ENCODE peak calls at places on chromosome 21, in six cellular contexts. F is tibial nerve, N is GM06990, H is HCT116, K is astrocyte of the spinal cord, G is epithelial cell of esophagus. I is an unnamed sample.

GRCh38 chr21:39004776-39005605 is 178.3 kb downstream of the PSMG1 start:
- DNase-seq in F (no peak), N (no peak), H (no peak), K (no peak), G (no peak), I (no peak)

GRCh38 chr21:38669186-38669585 is 136.5 kb upstream of the ETS2 start:
- DNase-seq in F (no peak), N (no peak), H (no peak), K (peak; percentile 41), G (peak; percentile 65), I (no peak)

GRCh38 chr21:27505516-27505915 is 538.6 kb upstream of the ADAMTS5 start:
- DNase-seq in F (no peak), N (no peak), H (no peak), K (peak; percentile 78), G (no peak), I (no peak)

GRCh38 chr21:28431022-28431421 is 561.7 kb downstream of the LTN1 start:
- DNase-seq in F (no peak), N (no peak), H (no peak), K (no peak), G (no peak), I (no peak)

GRCh38 chr21:38849776-38850175 is 44.0 kb downstream of the ETS2 start:
- DNase-seq in F (no peak), N (no peak), H (no peak), K (no peak), G (no peak), I (no peak)

GRCh38 chr21:21096956-21097355 is 98.7 kb downstream of the NCAM2 start:
- DNase-seq in F (no peak), N (no peak), H (no peak), K (no peak), G (no peak), I (no peak)

GRCh38 chr21:37077403-37077802 is 4.3 kb downstream of the TTC3 start:
- DNase-seq in F (no peak), N (no peak), H (no peak), K (no peak), G (no peak), I (no peak)

GRCh38 chr21:26453258-26453657 is 119.8 kb downstream of the CYYR1 start:
- DNase-seq in F (no peak), N (no peak), H (no peak), K (no peak), G (no peak), I (no peak)

GRCh38 chr21:17585875-17586450 is 26.7 kb downstream of the BTG3 start:
- DNase-seq in F (peak; percentile 42), N (no peak), H (peak; percentile 42), K (peak; percentile 67), G (peak; percentile 57), I (no peak)

GRCh38 chr21:38144193-38144592 is 112.6 kb upstream of the KCNJ15 start:
- DNase-seq in F (no peak), N (no peak), H (no peak), K (no peak), G (no peak), I (no peak)

GRCh38 chr21:43884012-43884860 is 19.2 kb downstream of the AGPAT3 start:
- DNase-seq in F (no peak), N (peak; percentile 36), H (peak; percentile 83), K (peak; percentile 22), G (peak; percentile 59), I (no peak)

GRCh38 chr21:31255846-31256395 is 88.1 kb downstream of the TIAM1 start:
- DNase-seq in F (no peak), N (no peak), H (no peak), K (no peak), G (no peak), I (no peak)

GRCh38 chr21:33229099-33229775 is 501 bp upstream of the IFNAR2 start:
- DNase-seq in F (no peak), N (no peak), H (no peak), K (no peak), G (no peak), I (no peak)

GRCh38 chr21:21434944-21435343 is 436.7 kb downstream of the NCAM2 start:
- DNase-seq in F (no peak), N (no peak), H (no peak), K (no peak), G (no peak), I (no peak)

GRCh38 chr21:18951291-18952038 is 547.9 kb upstream of the TMPRSS15 start:
- DNase-seq in F (no peak), N (no peak), H (no peak), K (peak; percentile 12), G (no peak), I (no peak)

GRCh38 chr21:36630485-36631206 is 68.3 kb upstream of the SIM2 start:
- DNase-seq in F (peak; percentile 22), N (peak; percentile 18), H (peak; percentile 32), K (peak; percentile 22), G (peak; percentile 61), I (peak; percentile 22)

GRCh38 chr21:36125513-36126121 is 9.3 kb upstream of the CBR3 start:
- DNase-seq in F (peak; percentile 69), N (no peak), H (no peak), K (peak; percentile 62), G (peak; percentile 73), I (no peak)

DNA sequence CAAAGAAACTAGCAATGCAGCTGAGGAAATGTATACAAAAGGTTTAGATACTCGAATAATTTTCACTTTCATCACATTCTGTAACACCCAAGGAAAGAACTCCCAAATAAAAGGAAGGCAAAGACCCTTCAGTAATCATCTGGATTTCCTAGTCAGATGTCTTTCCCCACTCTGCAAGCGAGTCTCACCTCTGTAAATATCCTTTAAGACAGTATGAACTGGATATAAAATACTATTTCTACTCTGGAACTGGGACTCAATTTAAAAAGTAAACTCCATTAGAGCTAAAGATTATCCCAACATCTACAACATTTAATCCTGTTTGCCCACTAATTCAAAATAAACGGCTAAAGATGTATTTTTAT is 27.0 kb downstream of the C2CD2 start:
- DNase-seq in F (no peak), N (no peak), H (no peak), K (no peak), G (no peak), I (no peak)
- H3K4me3 ChIP-seq in F (peak overlapping the region; percentile 57), N (peak overlapping the region; percentile 60), H (no peak overlapping the region), K (no peak overlapping the region), G (peak overlapping the region; percentile 26), I (peak overlapping the region; percentile 51)

GRCh38 chr21:23950344-23950743 is 1656.9 kb downstream of the MRPL39 start:
- DNase-seq in F (no peak), N (no peak), H (no peak), K (no peak), G (no peak), I (no peak)
- H3K4me3 ChIP-seq in F (no peak overlapping the region), N (no peak overlapping the region), H (no peak overlapping the region), K (no peak overlapping the region), G (no peak overlapping the region), I (no peak overlapping the region)

DNA sequence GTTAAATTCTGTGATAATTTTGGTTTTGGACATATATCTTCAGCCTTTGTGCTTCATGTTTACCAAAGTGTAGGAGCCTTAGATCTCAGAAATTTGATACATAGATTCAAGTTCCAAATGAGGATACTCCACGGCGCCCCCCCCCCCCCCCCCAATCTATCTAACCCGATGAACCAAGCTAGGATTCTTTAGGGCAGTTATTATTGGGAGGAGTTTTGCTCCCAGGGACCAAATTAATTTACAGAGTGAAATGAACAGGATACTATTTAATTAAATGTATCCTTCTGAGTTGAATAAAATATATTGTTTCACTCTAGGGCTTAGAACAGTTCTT is 3.2 kb downstream of the USP25 start:
- DNase-seq in F (no peak), N (no peak), H (no peak), K (no peak), G (no peak), I (no peak)
- H3K4me3 ChIP-seq in F (peak overlapping the region; percentile 21), N (peak overlapping the region; percentile 72), H (no peak overlapping the region), K (no peak overlapping the region), G (peak overlapping the region; percentile 81), I (peak overlapping the region; percentile 57)

DNA sequence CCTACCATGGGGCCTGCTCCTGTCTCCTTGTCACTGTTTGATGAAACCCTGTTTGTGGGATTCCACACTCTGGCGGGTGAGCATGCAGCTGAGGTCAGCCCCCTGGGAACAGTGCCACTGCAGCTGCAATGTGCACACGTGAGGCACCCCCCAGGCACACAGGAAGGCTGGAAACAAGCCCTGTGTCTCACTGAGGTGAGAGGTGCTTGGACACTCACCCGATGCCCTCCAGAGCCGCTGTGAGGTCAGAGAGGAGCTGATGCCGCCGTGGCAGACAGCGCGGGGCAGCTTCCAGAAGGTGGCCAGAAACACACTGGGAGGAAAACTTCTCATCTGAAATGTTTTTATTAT is 49.7 kb downstream of the SLX9 start:
- DNase-seq in F (no peak), N (no peak), H (no peak), K (peak; percentile 50), G (no peak), I (no peak)
- H3K4me3 ChIP-seq in F (no peak overlapping the region), N (no peak overlapping the region), H (no peak overlapping the region), K (no peak overlapping the region), G (no peak overlapping the region), I (no peak overlapping the region)

DNA sequence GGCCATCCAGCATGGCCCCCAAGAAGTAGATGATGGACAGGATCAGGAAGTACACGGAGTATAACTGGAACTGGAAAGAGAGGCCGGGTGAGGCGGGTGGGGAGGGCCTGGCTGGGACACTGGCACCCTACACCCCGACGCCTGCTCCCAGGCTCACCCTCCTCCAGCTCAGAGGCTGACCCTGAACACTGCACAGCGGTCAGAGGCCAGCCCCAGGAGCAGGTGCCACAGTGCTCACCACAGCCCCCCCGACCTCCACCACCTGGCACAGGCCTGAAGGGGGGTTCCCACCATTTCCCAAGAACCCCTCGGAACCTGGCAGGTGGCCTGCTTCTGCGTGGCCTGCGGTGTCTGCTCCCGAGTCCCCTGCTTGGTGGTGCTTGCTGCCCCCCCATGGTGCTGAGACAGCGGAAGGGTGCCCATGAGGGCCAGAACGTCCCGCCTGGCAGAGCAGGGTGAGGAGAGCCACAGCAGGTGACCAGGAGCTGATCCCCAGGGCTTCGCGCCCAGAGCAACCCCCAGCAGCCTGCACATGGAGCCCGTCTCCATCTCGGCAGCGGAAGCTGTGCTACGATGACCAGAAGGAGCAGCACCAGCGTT is 26.1 kb downstream of the SLC19A1 start:
- DNase-seq in F (no peak), N (no peak), H (no peak), K (no peak), G (no peak), I (no peak)
- H3K4me3 ChIP-seq in F (no peak overlapping the region), N (no peak overlapping the region), H (no peak overlapping the region), K (no peak overlapping the region), G (no peak overlapping the region), I (no peak overlapping the region)

GRCh38 chr21:34553199-34553952 is 41.4 kb upstream of the KCNE1 start:
- DNase-seq in F (no peak), N (no peak), H (peak; percentile 10), K (peak; percentile 84), G (peak; percentile 79), I (no peak)
- H3K4me3 ChIP-seq in F (no peak overlapping the region), N (no peak overlapping the region), H (no peak overlapping the region), K (peak overlapping the region; percentile 14), G (no peak overlapping the region), I (no peak overlapping the region)